ENCODE peak calls at places on chromosomes 3 and 15, in ten cellular contexts. S, R, A, G, F, M, Q, L, J and U are unnamed samples.

GRCh38 chr3:156323466-156323865 is 203.1 kb downstream of the KCNAB1 start:
- DNase-seq in S (no peak), R (no peak), A (no peak), G (peak; percentile 54), F (no peak), M (no peak), Q (peak; percentile 57), L (no peak), J (no peak), U (no peak)

GRCh38 chr3:84547971-84548970 is 410.5 kb upstream of the CADM2 start:
- DNase-seq in S (peak; percentile 35), R (no peak), A (no peak), G (peak; percentile 10), F (peak; percentile 10), M (no peak), Q (peak; percentile 4), L (no peak), J (no peak), U (no peak)

GRCh38 chr3:46378426-46378942 is 7.7 kb downstream of the CCR5 start:
- DNase-seq in S (peak; percentile 63), R (peak; percentile 41), A (no peak), G (peak; percentile 57), F (peak; percentile 69), M (peak; percentile 57), Q (peak; percentile 62), L (no peak), J (peak; percentile 26), U (peak; percentile 68)

GRCh38 chr15:89121414-89121813 is 33.2 kb downstream of the ABHD2 start:
- DNase-seq in S (peak; percentile 8), R (no peak), A (no peak), G (peak; percentile 34), F (no peak), M (no peak), Q (no peak), L (no peak), J (no peak), U (no peak)

GRCh38 chr3:66604476-66604875 is 103.7 kb upstream of the LRIG1 start:
- DNase-seq in S (no peak), R (no peak), A (no peak), G (no peak), F (no peak), M (no peak), Q (no peak), L (no peak), J (no peak), U (no peak)

GRCh38 chr15:96326551-96327154 is 3.8 kb upstream of the NR2F2 start:
- DNase-seq in S (peak; percentile 59), R (no peak), A (no peak), G (peak; percentile 73), F (peak; percentile 63), M (peak; percentile 61), Q (peak; percentile 74), L (no peak), J (no peak), U (no peak)

GRCh38 chr3:99923873-99924272 is 106.2 kb downstream of the CMSS1 start:
- DNase-seq in S (no peak), R (no peak), A (no peak), G (no peak), F (no peak), M (no peak), Q (no peak), L (no peak), J (no peak), U (no peak)

GRCh38 chr3:156681003-156681402 is 6.6 kb downstream of the TIPARP start:
- DNase-seq in S (peak; percentile 84), R (no peak), A (peak; percentile 89), G (peak; percentile 92), F (no peak), M (peak; percentile 72), Q (peak; percentile 98), L (no peak), J (no peak), U (no peak)

GRCh38 chr3:184486614-184487013 is 75.0 kb upstream of the EPHB3 start:
- DNase-seq in S (no peak), R (no peak), A (no peak), G (no peak), F (no peak), M (no peak), Q (no peak), L (no peak), J (no peak), U (no peak)

GRCh38 chr3:84074767-84075166 is 884.0 kb upstream of the CADM2 start:
- DNase-seq in S (peak; percentile 53), R (no peak), A (no peak), G (no peak), F (no peak), M (no peak), Q (no peak), L (no peak), J (no peak), U (no peak)

GRCh38 chr3:3110299-3110630 is at the start of gene IL5RA:
- DNase-seq in S (peak; percentile 29), R (no peak), A (no peak), G (no peak), F (no peak), M (no peak), Q (peak; percentile 48), L (no peak), J (no peak), U (no peak)

GRCh38 chr3:9067352-9067975 is 104.2 kb upstream of the RAD18 start:
- DNase-seq in S (peak; percentile 52), R (no peak), A (peak; percentile 36), G (peak; percentile 74), F (peak; percentile 33), M (peak; percentile 68), Q (peak; percentile 79), L (no peak), J (no peak), U (peak; percentile 2)

GRCh38 chr15:90941038-90941437 is 6.0 kb downstream of the UNC45A start:
- DNase-seq in S (no peak), R (no peak), A (no peak), G (no peak), F (no peak), M (no peak), Q (no peak), L (no peak), J (no peak), U (no peak)

GRCh38 chr15:39667382-39668127 is 86.7 kb downstream of the THBS1 start:
- DNase-seq in S (no peak), R (no peak), A (no peak), G (no peak), F (no peak), M (no peak), Q (no peak), L (no peak), J (no peak), U (no peak)

GRCh38 chr3:71033681-71034220 is 549.8 kb downstream of the FOXP1 start:
- DNase-seq in S (no peak), R (no peak), A (no peak), G (no peak), F (no peak), M (no peak), Q (no peak), L (no peak), J (no peak), U (no peak)

GRCh38 chr3:135975053-135975452 is 9.5 kb downstream of the PPP2R3A start:
- DNase-seq in S (no peak), R (no peak), A (no peak), G (no peak), F (no peak), M (no peak), Q (no peak), L (no peak), J (no peak), U (no peak)

GRCh38 chr15:25710184-25710583 is 152.9 kb downstream of the ATP10A start:
- DNase-seq in S (peak; percentile 58), R (no peak), A (no peak), G (peak; percentile 31), F (peak; percentile 60), M (peak; percentile 18), Q (peak; percentile 18), L (no peak), J (no peak), U (peak; percentile 40)

GRCh38 chr3:49327485-49327884 is 12.4 kb downstream of the USP4 start:
- DNase-seq in S (no peak), R (no peak), A (no peak), G (peak; percentile 14), F (no peak), M (no peak), Q (peak; percentile 20), L (no peak), J (no peak), U (no peak)

GRCh38 chr3:16313955-16314645 is 49.1 kb downstream of the OXNAD1 start:
- DNase-seq in S (no peak), R (no peak), A (no peak), G (no peak), F (no peak), M (no peak), Q (no peak), L (no peak), J (no peak), U (no peak)

GRCh38 chr3:194973366-194974000 is 287.8 kb downstream of the FAM43A start:
- DNase-seq in S (no peak), R (no peak), A (no peak), G (no peak), F (no peak), M (no peak), Q (no peak), L (no peak), J (no peak), U (no peak)

GRCh38 chr3:112000971-112001370 is 2.2 kb downstream of the TAGLN3 start:
- DNase-seq in S (no peak), R (no peak), A (no peak), G (no peak), F (no peak), M (no peak), Q (no peak), L (no peak), J (no peak), U (no peak)

GRCh38 chr15:67826717-67827560 is 1.6 kb downstream of the SKOR1 start:
- DNase-seq in S (no peak), R (no peak), A (no peak), G (no peak), F (no peak), M (no peak), Q (no peak), L (no peak), J (no peak), U (no peak)